ENCODE peak calls at places on chromosomes 1 and 21, in eight cellular contexts. C is colonic mucosa, H is ascending aorta, M is left ventricle myocardium inferior, V is sigmoid colon, D is ovary, T is PC-3, J is astrocyte. U is an unnamed sample.

GRCh38 chr1:47522890-47523811 is 85.3 kb downstream of the FOXD2 start:
- DNase-seq in J (no peak), C (no peak), D (no peak), H (no peak), T (no peak), M (no peak), V (no peak), U (no peak)

GRCh38 chr1:1324524-1325287 is at the start of the genes CPTP and INTS11:
- DNase-seq in V (peak; percentile 97), M (peak; percentile 94), D (peak; percentile 95), J (peak; percentile 48), C (peak; percentile 97), T (peak; percentile 97), H (peak; percentile 68), U (peak; percentile 88)

GRCh38 chr21:38269567-38269917 is 12.8 kb downstream of the KCNJ15 start:
- DNase-seq in H (no peak), M (no peak), T (no peak), C (no peak), J (no peak), D (no peak), V (no peak), U (no peak)

GRCh38 chr1:59686170-59686569 is 128.6 kb upstream of the HOOK1 start:
- DNase-seq in M (no peak), H (no peak), V (no peak), C (no peak), T (peak; percentile 17), J (no peak), D (no peak), U (peak; percentile 23)

GRCh38 chr21:17391811-17392340 is 121.0 kb upstream of the CXADR start:
- DNase-seq in C (no peak), D (no peak), J (no peak), T (peak; percentile 79), V (no peak), H (no peak), M (no peak), U (no peak)

GRCh38 chr1:41383094-41383852 is 22.0 kb downstream of the FOXO6 start:
- DNase-seq in V (no peak), H (no peak), C (no peak), M (no peak), J (peak; percentile 36), T (peak; percentile 73), D (peak; percentile 64), U (peak; percentile 28)

GRCh38 chr21:45427331-45428271 is 22.6 kb downstream of the COL18A1 start:
- DNase-seq in D (peak; percentile 87), T (peak; percentile 97), H (peak; percentile 73), M (peak; percentile 42), J (peak; percentile 95), C (no peak), V (peak; percentile 94), U (peak; percentile 98)

GRCh38 chr21:40717008-40717407 is 129.9 kb downstream of the DSCAM start:
- DNase-seq in J (no peak), V (no peak), D (no peak), C (no peak), M (no peak), T (no peak), H (no peak), U (no peak)

GRCh38 chr1:218874313-218874712 is 299.4 kb upstream of the LYPLAL1 start:
- DNase-seq in D (no peak), H (no peak), M (no peak), T (peak; percentile 98), V (no peak), J (peak; percentile 94), C (no peak), U (no peak)

GRCh38 chr1:224411766-224412165 is 22.8 kb downstream of the WDR26 start:
- DNase-seq in V (no peak), T (no peak), C (no peak), M (no peak), D (no peak), H (no peak), J (peak; percentile 44), U (peak; percentile 43)

GRCh38 chr1:59136541-59137335 is 160.2 kb upstream of the FGGY start:
- DNase-seq in J (peak; percentile 36), H (peak; percentile 33), V (no peak), C (no peak), D (no peak), T (no peak), M (no peak), U (peak; percentile 95)

GRCh38 chr1:61053712-61054608 is 28.4 kb upstream of the NFIA start:
- DNase-seq in C (peak; percentile 61), V (peak; percentile 68), H (no peak), J (no peak), T (no peak), D (peak; percentile 37), M (peak; percentile 74), U (no peak)

GRCh38 chr1:61050541-61051454 is 31.6 kb upstream of the NFIA start:
- DNase-seq in V (peak; percentile 82), H (no peak), C (peak; percentile 66), D (peak; percentile 68), M (peak; percentile 78), T (peak; percentile 27), J (no peak), U (no peak)

GRCh38 chr1:61051455-61052392 is 30.6 kb upstream of the NFIA start:
- DNase-seq in H (no peak), J (no peak), D (peak; percentile 47), V (peak; percentile 76), T (no peak), M (peak; percentile 39), C (no peak), U (no peak)

GRCh38 chr1:61053281-61053711 is 29.1 kb upstream of the NFIA start:
- DNase-seq in C (no peak), J (no peak), M (no peak), H (no peak), V (no peak), D (no peak), T (no peak), U (no peak)

DNA sequence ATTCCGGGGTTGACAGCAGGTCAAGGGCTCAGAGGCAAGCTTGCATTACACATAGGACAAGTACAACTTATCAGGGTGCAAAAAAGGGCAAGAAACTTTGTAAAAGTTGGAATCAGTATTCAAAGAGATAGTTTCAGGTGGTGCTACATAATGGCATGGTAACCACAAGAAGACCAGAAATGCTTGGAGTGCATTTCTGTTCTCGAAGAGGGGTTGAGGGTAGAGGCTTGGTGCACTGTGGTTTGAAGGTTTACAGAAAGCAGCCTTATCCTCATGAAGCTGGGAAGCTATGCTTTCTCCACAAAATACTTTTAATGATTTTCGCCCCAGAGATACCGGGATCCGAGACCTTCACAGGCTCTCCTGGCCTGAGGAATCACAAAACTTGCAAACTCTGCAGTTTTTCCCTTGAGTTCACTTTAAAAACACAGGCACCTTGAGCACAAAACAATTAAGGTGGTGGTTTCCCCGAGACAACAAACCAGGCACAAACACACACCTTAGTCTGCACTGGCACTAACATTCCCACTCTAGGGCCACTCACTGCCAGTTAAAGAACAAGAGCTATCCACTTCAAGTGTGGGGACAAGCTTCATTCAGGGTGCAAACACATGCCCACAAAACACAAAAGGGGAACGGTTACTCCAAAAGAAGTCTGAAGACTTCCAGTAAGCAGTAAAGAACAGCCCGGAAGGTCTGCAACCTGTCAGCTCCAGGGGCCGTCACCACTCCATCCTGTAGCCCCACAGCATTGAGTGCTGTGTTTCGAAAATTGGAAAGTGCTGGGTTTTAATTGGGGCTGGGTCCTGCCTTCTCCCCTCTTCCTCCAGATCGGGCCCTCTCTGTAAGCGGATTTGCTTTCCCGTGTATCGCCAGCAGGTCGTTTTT is 29.7 kb upstream of the NFIA start:
- DNase-seq in T (no peak), D (no peak), H (no peak), J (no peak), C (no peak), V (no peak), M (no peak), U (no peak)
- H3K27me3 ChIP-seq in T (no peaks in the 10 kb centered on the region), D (no peaks in the 10 kb centered on the region), H (no peaks in the 10 kb centered on the region), J (peaks cover 57% of the 10 kb centered on the region), C (no peaks in the 10 kb centered on the region), V (no peaks in the 10 kb centered on the region), M (no peaks in the 10 kb centered on the region), U (peaks cover 13% of the 10 kb centered on the region)

GRCh38 chr1:205532996-205533728 is 28.7 kb downstream of the CDK18 start:
- DNase-seq in M (no peak), D (no peak), T (no peak), V (peak; percentile 58), H (no peak), J (no peak), C (no peak), U (no peak)

GRCh38 chr1:205534444-205534985 is 30.0 kb downstream of the CDK18 start:
- DNase-seq in M (no peak), C (no peak), H (no peak), V (no peak), D (peak; percentile 13), J (no peak), T (no peak), U (no peak)

GRCh38 chr1:205532026-205532891 is 27.8 kb downstream of the CDK18 start:
- DNase-seq in C (no peak), T (no peak), D (no peak), V (peak; percentile 29), H (no peak), J (no peak), M (no peak), U (no peak)

GRCh38 chr1:205535096-205535495 is 30.6 kb downstream of the CDK18 start:
- DNase-seq in H (no peak), M (no peak), D (no peak), J (no peak), C (no peak), T (no peak), V (no peak), U (no peak)

GRCh38 chr1:205533729-205534443 is 29.4 kb downstream of the CDK18 start:
- DNase-seq in J (no peak), T (no peak), D (peak; percentile 15), M (no peak), C (no peak), H (no peak), V (peak; percentile 46), U (no peak)
- H3K27me3 ChIP-seq in J (peaks cover 3% of the 10 kb centered on the region), T (no peaks in the 10 kb centered on the region), D (no peaks in the 10 kb centered on the region), M (no peaks in the 10 kb centered on the region), C (no peaks in the 10 kb centered on the region), H (no peaks in the 10 kb centered on the region), V (no peaks in the 10 kb centered on the region), U (peaks cover 2% of the 10 kb centered on the region)

DNA sequence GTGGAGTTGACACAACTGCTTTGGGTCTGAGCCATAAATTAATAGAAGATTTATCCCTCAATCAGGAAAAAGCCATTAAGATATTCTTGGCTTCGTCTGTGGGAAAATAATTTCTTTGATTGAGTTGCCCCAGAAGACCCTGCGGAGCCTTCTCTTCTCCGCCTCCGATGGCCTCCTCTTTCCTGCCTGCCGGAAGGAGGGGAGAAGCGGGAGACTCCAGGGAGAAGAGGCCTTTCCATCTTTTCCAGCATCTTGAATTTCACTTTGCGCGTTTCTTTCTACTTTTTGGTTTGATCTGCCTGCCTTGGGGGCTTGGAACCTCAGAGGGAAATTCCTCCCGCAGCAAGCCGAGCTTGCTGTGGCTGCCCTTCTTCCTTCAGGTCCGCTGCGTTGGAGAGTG is 16.8 kb downstream of the HLX start:
- DNase-seq in M (no peak), H (no peak), D (no peak), V (no peak), C (no peak), T (no peak), J (no peak), U (no peak)
- H3K27me3 ChIP-seq in M (peaks cover 69% of the 10 kb centered on the region), H (peaks cover 20% of the 10 kb centered on the region), D (no peaks in the 10 kb centered on the region), V (no peaks in the 10 kb centered on the region), C (peaks cover 49% of the 10 kb centered on the region), T (no peaks in the 10 kb centered on the region), J (peaks cover 58% of the 10 kb centered on the region), U (no peaks in the 10 kb centered on the region)

DNA sequence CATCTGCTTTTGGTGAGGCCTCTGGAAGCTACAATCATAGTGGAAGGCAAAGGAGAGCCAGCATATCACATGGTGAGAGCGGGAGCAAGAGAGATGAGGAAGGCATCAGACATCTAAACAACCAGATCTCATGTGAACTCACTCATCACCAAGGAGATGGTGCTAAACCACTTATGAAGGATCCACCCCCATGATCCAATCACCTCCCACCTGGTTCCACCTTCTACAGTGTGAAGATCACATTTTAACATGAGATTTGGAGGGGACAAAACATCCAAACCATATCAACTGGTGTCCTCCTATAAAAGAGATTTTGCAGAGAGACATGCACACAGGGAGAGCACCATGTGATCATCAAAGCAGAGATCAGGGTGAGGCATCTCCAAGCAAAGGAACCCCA is 578.6 kb downstream of the MATN1 start:
- DNase-seq in V (no peak), D (no peak), T (no peak), J (no peak), M (no peak), C (no peak), H (no peak), U (no peak)
- H3K27me3 ChIP-seq in V (peaks cover 5% of the 10 kb centered on the region), D (no peaks in the 10 kb centered on the region), T (peaks cover 13% of the 10 kb centered on the region), J (no peaks in the 10 kb centered on the region), M (peaks cover 76% of the 10 kb centered on the region), C (no peaks in the 10 kb centered on the region), H (no peaks in the 10 kb centered on the region), U (no peaks in the 10 kb centered on the region)